ENCODE peak calls at places on chromosome 3, in four cellular contexts. Q is nephron progenitor cell; B is stimulated activated CD4-positive, alpha-beta T cell treated with anti-CD3 and anti-CD28 coated beads, TNF-alpha, amount 100 ng/mL, for 4 hours; F is sciatic nerve. G is an unnamed sample.

GRCh38 chr3:69406156-69406555 is 20.3 kb upstream of the FRMD4B start:
- DNase-seq in Q (no peak), B (no peak), F (no peak), G (no peak)

GRCh38 chr3:36944012-36944640 is 728 bp downstream of the TRANK1 start:
- DNase-seq in Q (peak; percentile 67), B (no peak), F (peak; percentile 84), G (no peak)

GRCh38 chr3:33652736-33653135 is 65.3 kb downstream of the CLASP2 start:
- DNase-seq in Q (no peak), B (no peak), F (no peak), G (no peak)

GRCh38 chr3:126446791-126447190 is 28.9 kb downstream of the ZXDC start:
- DNase-seq in Q (no peak), B (no peak), F (no peak), G (no peak)

GRCh38 chr3:159252274-159252673 is 450.4 kb downstream of the MFSD1 start:
- DNase-seq in Q (no peak), B (no peak), F (no peak), G (no peak)

GRCh38 chr3:187076297-187076696 is 63.0 kb downstream of the RPL39L start:
- DNase-seq in Q (no peak), B (no peak), F (no peak), G (no peak)

GRCh38 chr3:100032262-100032661 is 82.0 kb downstream of the FILIP1L start:
- DNase-seq in Q (no peak), B (no peak), F (no peak), G (peak; percentile 34)

GRCh38 chr3:126581569-126581968 is 22.8 kb upstream of the C3orf22 start:
- DNase-seq in Q (no peak), B (no peak), F (no peak), G (no peak)

GRCh38 chr3:38131621-38132369 is 5.1 kb downstream of the ACAA1 start:
- DNase-seq in Q (peak; percentile 65), B (no peak), F (no peak), G (peak; percentile 60)

GRCh38 chr3:190017575-190018288 is 103.0 kb downstream of the P3H2 start:
- DNase-seq in Q (no peak), B (no peak), F (no peak), G (peak; percentile 78)

GRCh38 chr3:78741066-78741645 is 1026.6 kb downstream of the ROBO1 start:
- DNase-seq in Q (no peak), B (no peak), F (no peak), G (peak; percentile 22)

GRCh38 chr3:187101184-187102072 is 37.9 kb downstream of the RPL39L start:
- DNase-seq in Q (no peak), B (peak; percentile 42), F (peak; percentile 92), G (peak; percentile 78)